ENCODE peak calls at places on chromosomes 16 and 17, in ten cellular contexts. B is RCC 7860; A is fibroblast of pulmonary artery; V is heart left ventricle; E is psoas muscle; K is heart right ventricle; N is left cardiac atrium; P is stimulated activated CD4-positive, alpha-beta T cell treated with anti-CD3 and anti-CD28 coated beads, Interleukin-2, amount 100 ng/mL, for 48 hours; T is left ventricle myocardium inferior; C is hippocampal formation. D is an unnamed sample.

GRCh38 chr17:40937384-40937819 is at the start of gene KRT23:
- DNase-seq in A (no peak), P (no peak), K (no peak), C (no peak), V (no peak), B (no peak), E (no peak), N (no peak), T (no peak), D (no peak)

GRCh38 chr16:870856-871561 is 70.5 kb upstream of the GNG13 start:
- DNase-seq in V (no peak), B (no peak), A (no peak), T (peak; percentile 10), C (no peak), E (peak; percentile 44), P (no peak), K (no peak), N (peak; percentile 19), D (no peak)

GRCh38 chr16:68072038-68072695 is 13.0 kb upstream of the NFATC3 start:
- DNase-seq in N (peak; percentile 50), E (peak; percentile 95), P (no peak), T (no peak), K (no peak), C (no peak), B (no peak), V (no peak), A (no peak), D (no peak)

GRCh38 chr16:10827691-10828341 is 9.2 kb upstream of the TVP23A start:
- DNase-seq in C (no peak), E (peak; percentile 86), N (peak; percentile 86), B (peak; percentile 39), A (peak; percentile 91), K (peak; percentile 88), P (no peak), V (peak; percentile 90), T (peak; percentile 86), D (peak; percentile 83)

GRCh38 chr17:76845524-76845923 is 22.7 kb upstream of the MGAT5B start:
- DNase-seq in N (no peak), A (peak; percentile 78), B (no peak), C (no peak), E (no peak), K (no peak), T (no peak), V (no peak), P (no peak), D (no peak)

GRCh38 chr17:71975331-71975801 is 145.5 kb upstream of the SOX9 start:
- DNase-seq in T (peak; percentile 73), C (no peak), N (peak; percentile 77), K (peak; percentile 52), V (peak; percentile 65), B (no peak), P (no peak), A (peak; percentile 44), E (peak; percentile 83), D (peak; percentile 53)

GRCh38 chr17:17892009-17892408 is 55.2 kb upstream of the SREBF1 start:
- DNase-seq in K (no peak), N (no peak), C (no peak), T (no peak), B (no peak), E (no peak), V (no peak), A (no peak), P (no peak), D (no peak)

GRCh38 chr17:7562208-7562605 is 488 bp downstream of the SENP3 start:
- DNase-seq in N (no peak), A (no peak), E (no peak), T (no peak), K (no peak), C (no peak), V (no peak), B (no peak), P (no peak), D (no peak)

GRCh38 chr17:4948166-4948996 is at the start of gene PFN1:
- DNase-seq in A (peak; percentile 96), T (peak; percentile 93), B (peak; percentile 67), V (peak; percentile 92), K (peak; percentile 91), E (peak; percentile 95), C (peak; percentile 84), N (peak; percentile 91), P (peak; percentile 84), D (peak; percentile 80)

GRCh38 chr16:78353610-78354009 is 254.2 kb downstream of the WWOX start:
- DNase-seq in A (no peak), C (no peak), B (no peak), K (no peak), T (no peak), P (no peak), N (no peak), V (no peak), E (no peak), D (no peak)

GRCh38 chr17:62093188-62094155 is 28.4 kb upstream of the MED13 start:
- DNase-seq in A (peak; percentile 69), T (no peak), P (no peak), E (no peak), V (no peak), N (no peak), K (no peak), C (no peak), B (peak; percentile 97), D (peak; percentile 96)

GRCh38 chr16:67805718-67806427 is 487 bp downstream of the RANBP10 start:
- DNase-seq in T (no peak), A (no peak), C (no peak), P (no peak), K (no peak), N (peak; percentile 30), V (peak; percentile 45), B (no peak), E (peak; percentile 66), D (no peak)

GRCh38 chr16:12628526-12628925 is 175.2 kb downstream of the CPPED1 start:
- DNase-seq in A (peak; percentile 49), E (no peak), T (no peak), C (no peak), B (no peak), P (no peak), K (no peak), N (no peak), V (no peak), D (no peak)

GRCh38 chr17:77783991-77784820 is 174.3 kb upstream of the TNRC6C start:
- DNase-seq in K (no peak), E (no peak), T (no peak), P (peak; percentile 19), B (no peak), C (no peak), V (no peak), N (no peak), A (no peak), D (no peak)

GRCh38 chr17:47317119-47317518 is 6.6 kb upstream of the EFCAB13 start:
- DNase-seq in N (peak; percentile 41), A (peak; percentile 39), V (no peak), P (no peak), C (no peak), B (no peak), T (no peak), K (no peak), E (no peak), D (no peak)

GRCh38 chr17:19650826-19651225 is 2.3 kb downstream of the ALDH3A2 start:
- DNase-seq in E (no peak), A (no peak), K (no peak), N (no peak), P (no peak), C (no peak), B (no peak), V (no peak), T (no peak), D (peak; percentile 36)

GRCh38 chr16:58024673-58025350 is 742 bp upstream of the MMP15 start:
- DNase-seq in K (no peak), E (peak; percentile 67), N (peak; percentile 47), A (no peak), C (no peak), P (peak; percentile 10), V (peak; percentile 37), T (peak; percentile 45), B (no peak), D (no peak)

GRCh38 chr17:77049440-77049839 is 91.3 kb upstream of the SEC14L1 start:
- DNase-seq in P (no peak), C (no peak), A (no peak), K (no peak), V (no peak), T (no peak), E (no peak), B (no peak), N (no peak), D (peak; percentile 19)

GRCh38 chr17:40018211-40019121 is 3.2 kb downstream of the CSF3 start:
- DNase-seq in T (peak; percentile 50), N (peak; percentile 63), V (peak; percentile 74), K (peak; percentile 47), P (no peak), B (no peak), C (no peak), E (peak; percentile 95), A (peak; percentile 62), D (no peak)

GRCh38 chr17:83012873-83013778 is 66.3 kb upstream of the METRNL start:
- DNase-seq in P (no peak), N (no peak), T (no peak), A (peak; percentile 28), B (no peak), V (no peak), E (no peak), K (no peak), C (no peak), D (peak; percentile 45)

GRCh38 chr17:77054926-77055325 is 85.8 kb upstream of the SEC14L1 start:
- DNase-seq in E (no peak), K (no peak), C (no peak), B (no peak), V (no peak), T (no peak), N (no peak), A (no peak), P (no peak), D (no peak)

GRCh38 chr17:561118-561517 is 153.5 kb downstream of the VPS53 start:
- DNase-seq in E (no peak), K (no peak), T (no peak), B (peak; percentile 62), C (no peak), V (no peak), N (no peak), A (peak; percentile 49), P (peak; percentile 7), D (peak; percentile 47)

GRCh38 chr17:14306602-14307001 is 5.7 kb downstream of the HS3ST3B1 start:
- DNase-seq in T (no peak), N (no peak), P (no peak), C (no peak), V (no peak), A (no peak), B (no peak), K (no peak), E (no peak), D (no peak)

GRCh38 chr16:12470311-12471229 is 333.1 kb downstream of the CPPED1 start:
- DNase-seq in C (no peak), B (no peak), A (no peak), N (peak; percentile 73), T (peak; percentile 75), E (peak; percentile 71), K (peak; percentile 69), P (no peak), V (peak; percentile 77), D (no peak)

GRCh38 chr17:15293558-15293957 is 28.4 kb upstream of the PMP22 start:
- DNase-seq in V (no peak), C (no peak), P (no peak), T (no peak), B (no peak), K (no peak), A (no peak), N (no peak), E (no peak), D (no peak)

GRCh38 chr16:79483336-79483735 is 117.2 kb downstream of the MAF start:
- DNase-seq in A (no peak), T (no peak), N (no peak), V (no peak), E (no peak), B (no peak), K (no peak), C (no peak), P (no peak), D (no peak)

GRCh38 chr17:61322316-61323014 is 77.2 kb upstream of the TBX2 start:
- DNase-seq in N (no peak), K (no peak), C (peak; percentile 14), T (no peak), B (no peak), P (no peak), E (no peak), V (no peak), A (no peak), D (no peak)

GRCh38 chr16:83806036-83806435 is 1.7 kb upstream of the HSBP1 start:
- DNase-seq in K (no peak), N (no peak), E (no peak), V (no peak), P (no peak), C (no peak), T (no peak), B (no peak), A (no peak), D (no peak)